ENCODE peak calls at places on chromosomes 2 and 18, in five cellular contexts. One of them, this sample, is unnamed.

GRCh38 chr2:119059287-119059686 is 99.3 kb downstream of the C1QL2 start:
- DNase-seq in ovary: no peak
- DNase-seq in A549: no peak
- DNase-seq in prostate gland: no peak
- DNase-seq in heart left ventricle: no peak
- DNase-seq in this sample: no peak

GRCh38 chr2:189048189-189048588 is 74.0 kb downstream of the COL3A1 start:
- DNase-seq in ovary: no peak
- DNase-seq in A549: no peak
- DNase-seq in prostate gland: no peak
- DNase-seq in heart left ventricle: no peak
- DNase-seq in this sample: no peak

GRCh38 chr2:43831438-43832294 is 7.0 kb downstream of the ABCG5 start:
- DNase-seq in ovary: no peak
- DNase-seq in A549: no peak
- DNase-seq in prostate gland: no peak
- DNase-seq in heart left ventricle: no peak
- DNase-seq in this sample: no peak

GRCh38 chr2:128970332-128971116 is 651.9 kb upstream of the HS6ST1 start:
- DNase-seq in ovary: no peak
- DNase-seq in A549: no peak
- DNase-seq in prostate gland: no peak
- DNase-seq in heart left ventricle: no peak
- DNase-seq in this sample: no peak

GRCh38 chr2:239935789-239936758 is 89.1 kb downstream of the NDUFA10 start:
- DNase-seq in ovary: no peak
- DNase-seq in A549: no peak
- DNase-seq in prostate gland: no peak
- DNase-seq in heart left ventricle: no peak
- DNase-seq in this sample: peak

GRCh38 chr2:158953926-158954763 is 14.3 kb upstream of the TANC1 start:
- DNase-seq in ovary: peak
- DNase-seq in A549: peak
- DNase-seq in prostate gland: peak
- DNase-seq in heart left ventricle: peak
- DNase-seq in this sample: peak

GRCh38 chr2:134375935-134376334 is 122.1 kb downstream of the MGAT5 start:
- DNase-seq in ovary: peak
- DNase-seq in A549: no peak
- DNase-seq in prostate gland: peak
- DNase-seq in heart left ventricle: no peak
- DNase-seq in this sample: peak

GRCh38 chr2:109046925-109047508 is 58.0 kb upstream of the EDAR start:
- DNase-seq in ovary: no peak
- DNase-seq in A549: no peak
- DNase-seq in prostate gland: no peak
- DNase-seq in heart left ventricle: no peak
- DNase-seq in this sample: no peak

GRCh38 chr18:74857901-74858300 is 260.2 kb downstream of the ZNF407 start:
- DNase-seq in ovary: no peak
- DNase-seq in A549: no peak
- DNase-seq in prostate gland: no peak
- DNase-seq in heart left ventricle: no peak
- DNase-seq in this sample: no peak

GRCh38 chr2:175431054-175431780 is 249.7 kb upstream of the ATP5MC3 start:
- DNase-seq in ovary: no peak
- DNase-seq in A549: no peak
- DNase-seq in prostate gland: no peak
- DNase-seq in heart left ventricle: no peak
- DNase-seq in this sample: no peak

GRCh38 chr18:58268849-58269248 is 224.8 kb downstream of the NEDD4L start:
- DNase-seq in ovary: no peak
- DNase-seq in A549: peak
- DNase-seq in prostate gland: no peak
- DNase-seq in heart left ventricle: no peak
- DNase-seq in this sample: no peak

GRCh38 chr18:63216497-63216896 is 103.1 kb downstream of the BCL2 start:
- DNase-seq in ovary: no peak
- DNase-seq in A549: no peak
- DNase-seq in prostate gland: no peak
- DNase-seq in heart left ventricle: no peak
- DNase-seq in this sample: no peak

GRCh38 chr2:172943563-172943962 is 132.1 kb upstream of the MAP3K20 start:
- DNase-seq in ovary: no peak
- DNase-seq in A549: no peak
- DNase-seq in prostate gland: no peak
- DNase-seq in heart left ventricle: no peak
- DNase-seq in this sample: no peak

GRCh38 chr2:174681983-174682577 is 82.2 kb downstream of the CHRNA1 start:
- DNase-seq in ovary: peak
- DNase-seq in A549: peak
- DNase-seq in prostate gland: no peak
- DNase-seq in heart left ventricle: peak
- DNase-seq in this sample: peak

GRCh38 chr2:8145385-8145784 is 536.5 kb upstream of the ID2 start:
- DNase-seq in ovary: no peak
- DNase-seq in A549: no peak
- DNase-seq in prostate gland: no peak
- DNase-seq in heart left ventricle: no peak
- DNase-seq in this sample: no peak

GRCh38 chr2:15912203-15912602 is 28.1 kb upstream of the MYCN start:
- DNase-seq in ovary: peak
- DNase-seq in A549: peak
- DNase-seq in prostate gland: peak
- DNase-seq in heart left ventricle: peak
- DNase-seq in this sample: peak

GRCh38 chr2:194327196-194327888 is 1329.7 kb upstream of the SLC39A10 start:
- DNase-seq in ovary: no peak
- DNase-seq in A549: no peak
- DNase-seq in prostate gland: no peak
- DNase-seq in heart left ventricle: no peak
- DNase-seq in this sample: no peak

GRCh38 chr2:219017166-219017931 is 24.0 kb downstream of the CFAP65 start:
- DNase-seq in ovary: no peak
- DNase-seq in A549: no peak
- DNase-seq in prostate gland: no peak
- DNase-seq in heart left ventricle: no peak
- DNase-seq in this sample: no peak

GRCh38 chr2:156778916-156779315 is 342.7 kb downstream of the GPD2 start:
- DNase-seq in ovary: no peak
- DNase-seq in A549: no peak
- DNase-seq in prostate gland: no peak
- DNase-seq in heart left ventricle: no peak
- DNase-seq in this sample: no peak

GRCh38 chr2:37564356-37564755 is 107.1 kb downstream of the CDC42EP3 start:
- DNase-seq in ovary: no peak
- DNase-seq in A549: no peak
- DNase-seq in prostate gland: no peak
- DNase-seq in heart left ventricle: no peak
- DNase-seq in this sample: no peak

DNA sequence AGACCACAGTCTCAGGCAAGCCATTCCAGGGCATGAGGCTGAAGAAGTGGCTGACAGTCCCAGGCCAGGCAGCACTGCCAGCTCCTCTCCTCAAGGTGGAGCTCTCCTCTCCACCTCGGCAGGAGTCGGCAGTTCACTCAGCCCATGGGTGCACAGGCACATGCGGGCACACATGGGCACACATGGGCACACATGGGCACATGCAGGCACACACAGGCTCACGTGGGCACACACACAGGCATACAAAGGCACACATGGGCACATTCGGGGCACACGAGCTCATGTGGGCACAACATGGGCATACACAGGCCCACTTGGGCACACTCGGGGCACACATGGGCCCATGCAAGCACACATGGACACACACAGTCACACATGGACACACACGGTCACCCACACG is 65.3 kb upstream of the TAF1B start:
- DNase-seq in ovary: no peak
- DNase-seq in A549: peak
- DNase-seq in prostate gland: no peak
- DNase-seq in heart left ventricle: peak
- DNase-seq in this sample: no peak
- TF ChIP-seq CTCF in ovary: no peak
- TF ChIP-seq CTCF in A549: peak
- TF ChIP-seq CTCF in prostate gland: no peak
- TF ChIP-seq CTCF in heart left ventricle: peak
- TF ChIP-seq CTCF in this sample: no peak

DNA sequence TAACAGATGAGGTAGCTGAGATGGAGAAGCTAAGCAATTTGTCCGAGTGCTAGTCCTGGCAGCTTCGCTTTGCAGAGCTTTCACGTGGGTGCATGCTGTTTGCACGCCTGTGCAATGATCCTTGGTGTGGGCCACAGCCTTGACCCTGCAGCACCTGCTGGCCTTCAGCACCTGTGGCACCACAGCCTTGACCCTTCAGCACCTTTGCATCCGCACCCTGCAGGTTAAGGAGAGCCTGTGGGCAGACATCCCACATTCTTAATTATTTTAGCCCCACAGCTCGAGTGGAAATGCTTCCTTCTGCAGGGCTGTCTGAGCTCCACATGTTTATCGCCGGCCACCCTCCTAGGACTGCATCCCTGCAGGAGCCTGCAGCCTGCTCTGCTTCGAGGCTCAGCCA is 19.3 kb downstream of the NCK2 start:
- DNase-seq in ovary: no peak
- DNase-seq in A549: no peak
- DNase-seq in prostate gland: no peak
- DNase-seq in heart left ventricle: no peak
- DNase-seq in this sample: no peak
- H3K4me3 ChIP-seq in ovary: no peak
- H3K4me3 ChIP-seq in A549: no peak
- H3K4me3 ChIP-seq in prostate gland: no peak
- H3K4me3 ChIP-seq in heart left ventricle: no peak
- H3K4me3 ChIP-seq in this sample: no peak

DNA sequence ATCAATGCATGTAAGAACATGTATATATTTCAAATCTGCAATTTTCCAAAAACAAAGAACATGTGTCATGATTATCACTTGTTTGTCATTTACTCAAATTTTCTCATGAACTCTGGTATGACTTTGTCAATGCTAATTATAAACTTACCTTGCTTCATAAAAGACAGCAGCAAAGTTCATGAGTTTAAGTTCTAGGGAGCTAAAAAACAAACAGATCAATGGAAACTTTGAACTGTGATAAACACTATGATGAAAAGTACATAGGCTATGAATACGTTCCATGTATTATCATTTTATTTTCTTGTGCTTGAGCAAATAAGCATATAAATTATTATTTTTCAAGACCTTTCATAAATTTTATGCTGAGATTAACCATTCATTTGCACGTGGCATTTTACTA is 940.8 kb downstream of the MBD2 start:
- DNase-seq in ovary: no peak
- DNase-seq in A549: no peak
- DNase-seq in prostate gland: no peak
- DNase-seq in heart left ventricle: no peak
- DNase-seq in this sample: no peak
- TF ChIP-seq POLR2A in ovary: no peak
- TF ChIP-seq POLR2A in A549: no peak
- TF ChIP-seq POLR2A in prostate gland: no peak
- TF ChIP-seq POLR2A in heart left ventricle: no peak
- TF ChIP-seq POLR2A in this sample: no peak

GRCh38 chr2:197804758-197805597 is 585 bp downstream of the PLCL1 start:
- DNase-seq in ovary: peak
- DNase-seq in A549: no peak
- DNase-seq in prostate gland: no peak
- DNase-seq in heart left ventricle: peak
- DNase-seq in this sample: no peak
- TF ChIP-seq CTCF in ovary: no peak
- TF ChIP-seq CTCF in A549: no peak
- TF ChIP-seq CTCF in prostate gland: no peak
- TF ChIP-seq CTCF in heart left ventricle: no peak
- TF ChIP-seq CTCF in this sample: no peak

GRCh38 chr18:59502222-59502898 is 143.3 kb upstream of the LMAN1 start:
- DNase-seq in ovary: peak
- DNase-seq in A549: no peak
- DNase-seq in prostate gland: peak
- DNase-seq in heart left ventricle: peak
- DNase-seq in this sample: peak
- H3K4me3 ChIP-seq in ovary: no peak
- H3K4me3 ChIP-seq in A549: no peak
- H3K4me3 ChIP-seq in prostate gland: no peak
- H3K4me3 ChIP-seq in heart left ventricle: no peak
- H3K4me3 ChIP-seq in this sample: no peak

GRCh38 chr2:73233154-73233931 is at the start of gene PRADC1:
- DNase-seq in ovary: peak
- DNase-seq in A549: peak
- DNase-seq in prostate gland: peak
- DNase-seq in heart left ventricle: peak
- DNase-seq in this sample: peak
- TF ChIP-seq POLR2A in ovary: no peak
- TF ChIP-seq POLR2A in A549: peak
- TF ChIP-seq POLR2A in prostate gland: peak
- TF ChIP-seq POLR2A in heart left ventricle: no peak
- TF ChIP-seq POLR2A in this sample: no peak

GRCh38 chr18:9333441-9334350 is 877 bp upstream of the TWSG1 start:
- DNase-seq in ovary: peak
- DNase-seq in A549: peak
- DNase-seq in prostate gland: peak
- DNase-seq in heart left ventricle: peak
- DNase-seq in this sample: peak
- TF ChIP-seq CTCF in ovary: no peak
- TF ChIP-seq CTCF in A549: no peak
- TF ChIP-seq CTCF in prostate gland: no peak
- TF ChIP-seq CTCF in heart left ventricle: no peak
- TF ChIP-seq CTCF in this sample: no peak